ENCODE peak calls at places on chromosome 3, in seven cellular contexts. One of them, this sample, is unnamed.

GRCh38 chr3:122356402-122356801 is 26.6 kb downstream of the MIX23 start:
- DNase-seq in T-helper 1 cell: peak
- DNase-seq in right cardiac atrium: peak
- DNase-seq in MV-4-11: peak
- DNase-seq in right lobe of liver: peak
- DNase-seq in esophagus muscularis mucosa: no peak
- DNase-seq in GM06990: peak
- DNase-seq in this sample: no peak

GRCh38 chr3:144552642-144553041 is 581.0 kb downstream of the DIPK2A start:
- DNase-seq in T-helper 1 cell: no peak
- DNase-seq in right cardiac atrium: no peak
- DNase-seq in MV-4-11: no peak
- DNase-seq in right lobe of liver: no peak
- DNase-seq in esophagus muscularis mucosa: no peak
- DNase-seq in GM06990: no peak
- DNase-seq in this sample: no peak

GRCh38 chr3:111768076-111768475 is 91.0 kb upstream of the PHLDB2 start:
- DNase-seq in T-helper 1 cell: no peak
- DNase-seq in right cardiac atrium: no peak
- DNase-seq in MV-4-11: peak
- DNase-seq in right lobe of liver: no peak
- DNase-seq in esophagus muscularis mucosa: no peak
- DNase-seq in GM06990: no peak
- DNase-seq in this sample: no peak

GRCh38 chr3:126345641-126346460 is 11.4 kb downstream of the KLF15 start:
- DNase-seq in T-helper 1 cell: no peak
- DNase-seq in right cardiac atrium: no peak
- DNase-seq in MV-4-11: no peak
- DNase-seq in right lobe of liver: peak
- DNase-seq in esophagus muscularis mucosa: no peak
- DNase-seq in GM06990: no peak
- DNase-seq in this sample: no peak

GRCh38 chr3:57030711-57031110 is 29.8 kb upstream of the SPATA12 start:
- DNase-seq in T-helper 1 cell: no peak
- DNase-seq in right cardiac atrium: no peak
- DNase-seq in MV-4-11: peak
- DNase-seq in right lobe of liver: no peak
- DNase-seq in esophagus muscularis mucosa: no peak
- DNase-seq in GM06990: no peak
- DNase-seq in this sample: no peak

GRCh38 chr3:139534992-139535879 is 4.3 kb downstream of the RBP1 start:
- DNase-seq in T-helper 1 cell: no peak
- DNase-seq in right cardiac atrium: peak
- DNase-seq in MV-4-11: no peak
- DNase-seq in right lobe of liver: peak
- DNase-seq in esophagus muscularis mucosa: no peak
- DNase-seq in GM06990: no peak
- DNase-seq in this sample: no peak

GRCh38 chr3:47895241-47895640 is 92.3 kb downstream of the DHX30 start:
- DNase-seq in T-helper 1 cell: no peak
- DNase-seq in right cardiac atrium: no peak
- DNase-seq in MV-4-11: no peak
- DNase-seq in right lobe of liver: no peak
- DNase-seq in esophagus muscularis mucosa: no peak
- DNase-seq in GM06990: no peak
- DNase-seq in this sample: no peak

GRCh38 chr3:40404591-40405198 is 17.7 kb downstream of the ENTPD3 start:
- DNase-seq in T-helper 1 cell: no peak
- DNase-seq in right cardiac atrium: no peak
- DNase-seq in MV-4-11: no peak
- DNase-seq in right lobe of liver: no peak
- DNase-seq in esophagus muscularis mucosa: no peak
- DNase-seq in GM06990: no peak
- DNase-seq in this sample: no peak

GRCh38 chr3:69454204-69454787 is 68.4 kb upstream of the FRMD4B start:
- DNase-seq in T-helper 1 cell: no peak
- DNase-seq in right cardiac atrium: no peak
- DNase-seq in MV-4-11: no peak
- DNase-seq in right lobe of liver: no peak
- DNase-seq in esophagus muscularis mucosa: no peak
- DNase-seq in GM06990: no peak
- DNase-seq in this sample: no peak

GRCh38 chr3:94066829-94067470 is 4.1 kb downstream of the NSUN3 start:
- DNase-seq in T-helper 1 cell: no peak
- DNase-seq in right cardiac atrium: no peak
- DNase-seq in MV-4-11: no peak
- DNase-seq in right lobe of liver: no peak
- DNase-seq in esophagus muscularis mucosa: no peak
- DNase-seq in GM06990: no peak
- DNase-seq in this sample: no peak

This sample was measured in GM12864.